ENCODE peak calls at places on chromosomes 3 and 15, in four cellular contexts. N is PC-3, K is right atrium auricular region, E is SK-N-SH. A is an unnamed sample. For H3K9me3, the result is how much of the 10 kb centered on the place peaks cover.

GRCh38 chr3:143847787-143848631 is at the start of gene SLC9A9:
- DNase-seq in N (peak), K (peak), E (no peak), A (peak)

GRCh38 chr15:83123529-83123928 is 16.1 kb downstream of the TM6SF1 start:
- DNase-seq in N (no peak), K (no peak), E (no peak), A (no peak)

GRCh38 chr15:32651229-32651837 is 9.8 kb downstream of the SCG5 start:
- DNase-seq in N (peak), K (no peak), E (peak), A (peak)

GRCh38 chr3:69032737-69033136 is 19.3 kb upstream of the EOGT start:
- DNase-seq in N (no peak), K (no peak), E (no peak), A (no peak)

GRCh38 chr3:169232863-169233262 is 430.6 kb downstream of the MECOM start:
- DNase-seq in N (no peak), K (no peak), E (no peak), A (no peak)

GRCh38 chr3:139533781-139534443 is 5.6 kb downstream of the RBP1 start:
- DNase-seq in N (peak), K (no peak), E (peak), A (peak)

GRCh38 chr3:107870989-107871638 is 219.7 kb downstream of the CD47 start:
- DNase-seq in N (peak), K (no peak), E (no peak), A (no peak)

GRCh38 chr3:107523361-107524213 is 825 bp downstream of the BBX start:
- DNase-seq in N (peak), K (peak), E (peak), A (peak)

GRCh38 chr15:59315914-59316428 is 56.7 kb downstream of the MYO1E start:
- DNase-seq in N (peak), K (no peak), E (no peak), A (no peak)

GRCh38 chr3:194313642-194314430 is 37.3 kb downstream of the CPN2 start:
- DNase-seq in N (peak), K (peak), E (peak), A (peak)

GRCh38 chr15:64878708-64879107 is 33.0 kb upstream of the ANKDD1A start:
- DNase-seq in N (no peak), K (no peak), E (no peak), A (no peak)

GRCh38 chr15:70328137-70329115 is 230.7 kb upstream of the TLE3 start:
- DNase-seq in N (no peak), K (peak), E (no peak), A (no peak)

GRCh38 chr3:188019761-188020160 is 134.2 kb upstream of the LPP start:
- DNase-seq in N (no peak), K (no peak), E (no peak), A (no peak)

GRCh38 chr3:183428140-183429023 is at the start of gene MCF2L2:
- DNase-seq in N (peak), K (peak), E (peak), A (peak)

DNA sequence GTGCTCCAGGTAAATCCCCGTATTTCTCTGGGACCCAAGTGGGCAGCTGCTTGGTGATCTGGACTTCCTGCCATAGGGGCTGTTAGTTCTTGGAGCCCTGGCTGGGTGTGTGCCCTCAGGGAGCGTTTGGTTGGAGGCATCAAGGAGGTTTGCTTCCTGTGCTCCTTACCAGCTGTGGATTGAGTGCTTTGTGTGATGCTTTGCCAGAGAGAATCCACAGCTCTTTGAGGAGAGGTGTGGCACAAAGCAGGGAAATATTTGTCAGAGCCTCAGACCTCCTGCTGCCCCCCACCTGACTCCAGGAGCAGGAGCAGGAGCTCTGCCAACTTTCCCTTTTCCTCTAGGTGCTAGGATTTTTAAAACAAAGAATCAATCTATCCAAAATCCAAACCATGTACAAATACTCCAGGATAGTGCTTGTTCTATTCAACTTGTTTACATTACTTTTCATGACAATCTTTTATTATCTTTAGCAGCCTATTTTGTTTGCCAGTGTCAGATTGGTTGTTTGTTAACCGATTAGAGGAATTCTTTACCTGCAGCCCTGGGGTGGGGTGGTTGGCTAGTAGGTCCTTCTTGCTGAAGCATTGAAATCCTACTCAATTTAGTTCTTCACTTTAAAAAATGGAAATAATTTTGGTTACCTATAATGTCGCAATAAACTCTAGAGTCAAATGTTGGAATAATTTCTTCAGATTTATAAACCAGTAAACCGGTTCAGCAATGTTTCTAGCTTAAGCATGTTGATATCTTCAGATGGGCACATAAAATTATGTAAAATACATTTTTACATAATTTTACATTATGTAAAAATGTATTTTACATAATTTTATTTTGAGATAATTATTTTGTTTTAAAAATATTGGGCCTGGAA is 2.5 kb downstream of the CTDSPL start:
- DNase-seq in N (peak), K (no peak), E (no peak), A (peak)
- H3K9me3 ChIP-seq in N (under half), K (under half), E (under half), A (under half)

GRCh38 chr3:146160964-146161724 is at the start of gene PLOD2:
- DNase-seq in N (peak), K (peak), E (peak), A (peak)
- H3K4me3 ChIP-seq in N (peak), K (peak), E (peak), A (peak)

GRCh38 chr3:127342735-127343134 is 54.9 kb upstream of the PRR20G start:
- DNase-seq in N (no peak), K (no peak), E (no peak), A (no peak)
- TF ChIP-seq CTCF in N (no peak), K (no peak), E (no peak), A (no peak)

GRCh38 chr15:20368974-20369373 is 172.6 kb downstream of the GOLGA6L6 start:
- DNase-seq in N (no peak), K (no peak), E (no peak), A (no peak)
- H3K9me3 ChIP-seq in N (under half), K (under half), E (under half), A (under half)

DNA sequence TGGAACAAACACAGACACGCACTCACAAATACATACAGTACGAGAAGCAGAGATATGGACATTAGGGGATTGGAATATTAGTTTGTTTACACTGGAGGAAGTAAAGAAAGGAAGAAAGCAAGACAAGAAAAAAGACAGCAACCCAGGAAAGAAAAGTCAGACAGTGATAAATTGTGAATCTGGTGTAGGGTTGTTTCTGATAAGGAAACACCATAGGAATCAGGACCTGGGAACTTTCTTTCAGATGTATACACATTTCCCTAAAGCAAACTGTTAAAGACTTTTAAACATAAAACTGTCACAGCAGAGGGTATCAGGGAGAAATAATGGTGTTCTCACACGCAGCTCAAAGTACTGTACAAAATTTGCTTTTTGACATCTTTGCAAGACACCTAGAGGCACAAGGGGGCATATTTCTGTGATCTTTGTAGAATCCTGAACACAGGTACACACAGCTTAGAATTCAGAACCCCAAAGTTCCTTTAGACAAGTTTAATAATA is 153.7 kb downstream of the TUSC7 start:
- DNase-seq in N (no peak), K (no peak), E (no peak), A (no peak)
- H3K4me3 ChIP-seq in N (peak), K (no peak), E (peak), A (no peak)

GRCh38 chr3:140733623-140734022 is 55.8 kb downstream of the TRIM42 start:
- DNase-seq in N (no peak), K (no peak), E (no peak), A (no peak)
- TF ChIP-seq CTCF in N (no peak), K (no peak), E (no peak), A (no peak)

GRCh38 chr3:43013743-43014155 is 34.6 kb downstream of the GASK1A start:
- DNase-seq in N (no peak), K (no peak), E (no peak), A (no peak)
- H3K9me3 ChIP-seq in N (under half), K (under half), E (under half), A (under half)

DNA sequence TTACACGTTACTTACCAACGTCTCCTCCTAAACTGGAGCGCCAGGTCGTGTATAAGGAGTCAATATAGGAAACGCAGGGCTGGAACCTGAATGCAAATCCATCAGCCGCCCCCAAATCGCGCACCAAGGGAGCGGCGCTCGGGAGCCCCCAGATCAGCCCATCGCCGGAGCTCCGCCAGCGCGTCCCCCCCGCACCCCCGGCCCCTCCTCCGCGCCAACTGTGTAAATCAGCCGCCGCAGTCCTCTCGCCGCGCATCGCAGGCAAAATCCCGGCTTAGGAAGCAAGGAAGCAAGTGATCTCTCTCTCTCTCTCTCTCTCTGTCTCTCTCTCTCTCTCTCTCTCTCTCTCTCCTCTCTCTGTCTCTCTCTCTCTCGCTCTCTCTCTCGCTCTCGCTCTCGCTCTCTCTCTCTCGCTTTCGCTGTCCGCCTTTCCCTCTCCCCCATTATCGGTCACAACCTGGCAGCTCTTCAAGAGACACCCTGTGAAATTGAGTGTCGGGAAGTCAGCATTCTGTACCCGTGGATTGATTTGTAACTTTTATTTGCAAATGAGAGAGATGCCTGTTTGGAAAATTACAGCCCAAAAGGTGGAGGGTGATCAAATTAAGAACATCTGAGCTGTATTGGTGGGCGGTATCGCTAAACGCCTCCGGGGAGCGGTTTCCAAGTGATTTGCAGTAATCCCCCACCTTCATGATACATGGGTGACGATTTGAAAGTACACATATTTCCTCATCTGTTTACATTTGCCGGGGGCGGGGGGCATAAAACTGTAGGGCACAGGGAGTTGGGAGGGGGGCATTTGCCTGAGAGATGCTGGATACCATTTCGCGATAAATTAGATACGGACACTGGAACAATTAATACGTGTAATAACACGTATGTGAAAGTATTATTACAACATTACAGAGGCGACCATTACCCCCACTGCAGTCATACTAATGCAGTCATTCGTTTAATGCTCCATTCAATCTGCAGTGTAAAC is 685 bp upstream of the SLITRK3 start:
- DNase-seq in N (no peak), K (no peak), E (peak), A (peak)
- H3K4me3 ChIP-seq in N (peak), K (peak), E (peak), A (peak)

A was measured in BE2C.